ENCODE peak calls at places on chromosomes 16 and 17, in five cellular contexts. P, Q, R, L and I are unnamed samples.

GRCh38 chr17:72392056-72393010 is 271.5 kb downstream of the SOX9 start:
- DNase-seq in P (peak), Q (no peak), R (no peak), L (no peak), I (no peak)

GRCh38 chr17:61152898-61153297 is 246.7 kb upstream of the TBX2 start:
- DNase-seq in P (no peak), Q (peak), R (no peak), L (no peak), I (no peak)

GRCh38 chr17:7014995-7015586 is 2.7 kb downstream of the RNASEK start:
- DNase-seq in P (peak), Q (no peak), R (no peak), L (no peak), I (peak)

GRCh38 chr16:62213763-62214162 is 177.5 kb upstream of the CDH8 start:
- DNase-seq in P (no peak), Q (no peak), R (no peak), L (no peak), I (no peak)

GRCh38 chr16:14486520-14487303 is 143.3 kb downstream of the PARN start:
- DNase-seq in P (peak), Q (peak), R (no peak), L (peak), I (no peak)

GRCh38 chr17:58263773-58264172 is 17.0 kb downstream of the MPO start:
- DNase-seq in P (no peak), Q (no peak), R (no peak), L (no peak), I (no peak)

GRCh38 chr16:22321340-22322001 is 24.3 kb downstream of the POLR3E start:
- DNase-seq in P (peak), Q (peak), R (peak), L (peak), I (peak)

GRCh38 chr17:73340093-73340596 is 28.3 kb upstream of the CDC42EP4 start:
- DNase-seq in P (peak), Q (no peak), R (no peak), L (no peak), I (no peak)

GRCh38 chr17:63984651-63985386 is 12.1 kb upstream of the SCN4A start:
- DNase-seq in P (peak), Q (no peak), R (peak), L (no peak), I (peak)

GRCh38 chr17:45223541-45224528 is 2.1 kb downstream of the FMNL1 start:
- DNase-seq in P (no peak), Q (no peak), R (no peak), L (no peak), I (peak)

GRCh38 chr16:77353587-77354263 is 81.1 kb downstream of the ADAMTS18 start:
- DNase-seq in P (no peak), Q (no peak), R (no peak), L (no peak), I (no peak)

GRCh38 chr16:80948886-80949502 is 57.7 kb downstream of the CMC2 start:
- DNase-seq in P (peak), Q (no peak), R (no peak), L (no peak), I (peak)

GRCh38 chr16:10679921-10680320 is 14.8 kb downstream of the TEKT5 start:
- DNase-seq in P (no peak), Q (no peak), R (no peak), L (no peak), I (no peak)

GRCh38 chr17:37360632-37361031 is 15.2 kb upstream of the C17orf78 start:
- DNase-seq in P (peak), Q (no peak), R (no peak), L (no peak), I (no peak)

GRCh38 chr16:14109782-14110727 is 38.9 kb downstream of the MRTFB start:
- DNase-seq in P (peak), Q (no peak), R (no peak), L (no peak), I (no peak)

GRCh38 chr17:77804796-77805426 is 153.6 kb upstream of the TNRC6C start:
- DNase-seq in P (no peak), Q (no peak), R (no peak), L (no peak), I (no peak)

GRCh38 chr16:4931381-4931780 is 5.6 kb downstream of the PPL start:
- DNase-seq in P (no peak), Q (no peak), R (no peak), L (no peak), I (no peak)

GRCh38 chr17:55275894-55276804 is 11.4 kb downstream of the HLF start:
- DNase-seq in P (no peak), Q (no peak), R (no peak), L (no peak), I (no peak)

GRCh38 chr17:73474370-73474988 is 162.7 kb upstream of the CDC42EP4 start:
- DNase-seq in P (peak), Q (peak), R (no peak), L (peak), I (no peak)

GRCh38 chr16:49365711-49366509 is 7.7 kb upstream of the C16orf78 start:
- DNase-seq in P (no peak), Q (no peak), R (no peak), L (no peak), I (no peak)

GRCh38 chr17:3870871-3871306 is 22.0 kb downstream of the CAMKK1 start:
- DNase-seq in P (peak), Q (no peak), R (no peak), L (no peak), I (no peak)

GRCh38 chr17:30530346-30531025 is 53.3 kb downstream of the GOSR1 start:
- DNase-seq in P (peak), Q (no peak), R (no peak), L (no peak), I (no peak)

GRCh38 chr17:76014100-76014924 is 12.8 kb downstream of the EVPL start:
- DNase-seq in P (peak), Q (peak), R (peak), L (peak), I (peak)

GRCh38 chr16:3938843-3939624 is 58.5 kb upstream of the CREBBP start:
- DNase-seq in P (peak), Q (no peak), R (peak), L (peak), I (peak)

GRCh38 chr17:57679356-57679755 is 65.7 kb downstream of the CCDC182 start:
- DNase-seq in P (no peak), Q (no peak), R (no peak), L (no peak), I (no peak)

GRCh38 chr16:53773881-53774280 is 69.9 kb downstream of the FTO start:
- DNase-seq in P (peak), Q (no peak), R (no peak), L (no peak), I (no peak)

GRCh38 chr17:49117581-49118230 is 14.9 kb upstream of the B4GALNT2 start:
- DNase-seq in P (no peak), Q (peak), R (no peak), L (no peak), I (no peak)

GRCh38 chr17:797236-797635 is 15.1 kb downstream of the MRM3 start:
- DNase-seq in P (no peak), Q (no peak), R (no peak), L (no peak), I (no peak)

GRCh38 chr16:71338193-71338592 is 20.3 kb upstream of the CALB2 start:
- DNase-seq in P (peak), Q (no peak), R (no peak), L (no peak), I (no peak)

GRCh38 chr17:56929362-56929969 is 15.6 kb upstream of the TRIM25 start:
- DNase-seq in P (no peak), Q (no peak), R (no peak), L (peak), I (no peak)

GRCh38 chr16:51402785-51403184 is 251.7 kb upstream of the SALL1 start:
- DNase-seq in P (peak), Q (no peak), R (no peak), L (no peak), I (no peak)

GRCh38 chr16:67245674-67246080 is 1.6 kb downstream of the FHOD1 start:
- DNase-seq in P (no peak), Q (no peak), R (no peak), L (no peak), I (no peak)

GRCh38 chr17:79207957-79208356 is 133.3 kb downstream of the ENGASE start:
- DNase-seq in P (no peak), Q (no peak), R (no peak), L (no peak), I (no peak)

GRCh38 chr16:12416136-12416787 is 387.4 kb downstream of the CPPED1 start:
- DNase-seq in P (no peak), Q (no peak), R (no peak), L (no peak), I (no peak)